ENCODE peak calls at places on chromosomes 13 and 19, in six cellular contexts. One of them, this sample, is unnamed.

GRCh38 chr13:88068975-88069374 is 397.8 kb downstream of the SLITRK5 start:
- DNase-seq in NCI-H1417: no peak
- DNase-seq in stimulated activated CD8-positive, alpha-beta memory T cell treated with anti-CD3 and anti-CD28 coated beads, Interleukin-15, amount 100 ng/mL, for 24 hours: no peak
- DNase-seq in osteocyte: no peak
- DNase-seq in cortex of kidney: no peak
- DNase-seq in NCI-H2227 treated with DMSO at 0.1 percent for 48 hours: no peak
- DNase-seq in this sample: no peak

GRCh38 chr19:10428996-10429381 is 8.7 kb downstream of the PDE4A start:
- DNase-seq in NCI-H1417: no peak
- DNase-seq in stimulated activated CD8-positive, alpha-beta memory T cell treated with anti-CD3 and anti-CD28 coated beads, Interleukin-15, amount 100 ng/mL, for 24 hours: no peak
- DNase-seq in osteocyte: no peak
- DNase-seq in cortex of kidney: no peak
- DNase-seq in NCI-H2227 treated with DMSO at 0.1 percent for 48 hours: no peak
- DNase-seq in this sample: no peak

GRCh38 chr19:48480476-48481190 is 11.5 kb downstream of the CYTH2 start:
- DNase-seq in NCI-H1417: no peak
- DNase-seq in stimulated activated CD8-positive, alpha-beta memory T cell treated with anti-CD3 and anti-CD28 coated beads, Interleukin-15, amount 100 ng/mL, for 24 hours: no peak
- DNase-seq in osteocyte: no peak
- DNase-seq in cortex of kidney: no peak
- DNase-seq in NCI-H2227 treated with DMSO at 0.1 percent for 48 hours: no peak
- DNase-seq in this sample: no peak

GRCh38 chr19:57886046-57886445 is 2.8 kb downstream of the ZNF814 start:
- DNase-seq in NCI-H1417: no peak
- DNase-seq in stimulated activated CD8-positive, alpha-beta memory T cell treated with anti-CD3 and anti-CD28 coated beads, Interleukin-15, amount 100 ng/mL, for 24 hours: no peak
- DNase-seq in osteocyte: no peak
- DNase-seq in cortex of kidney: no peak
- DNase-seq in NCI-H2227 treated with DMSO at 0.1 percent for 48 hours: no peak
- DNase-seq in this sample: no peak

GRCh38 chr13:30998548-30999140 is 66.2 kb downstream of the TEX26 start:
- DNase-seq in NCI-H1417: peak; percentile 46
- DNase-seq in stimulated activated CD8-positive, alpha-beta memory T cell treated with anti-CD3 and anti-CD28 coated beads, Interleukin-15, amount 100 ng/mL, for 24 hours: no peak
- DNase-seq in osteocyte: peak; percentile 83
- DNase-seq in cortex of kidney: no peak
- DNase-seq in NCI-H2227 treated with DMSO at 0.1 percent for 48 hours: peak; percentile 5
- DNase-seq in this sample: no peak

GRCh38 chr13:30355839-30356238 is 48.5 kb upstream of the KATNAL1 start:
- DNase-seq in NCI-H1417: no peak
- DNase-seq in stimulated activated CD8-positive, alpha-beta memory T cell treated with anti-CD3 and anti-CD28 coated beads, Interleukin-15, amount 100 ng/mL, for 24 hours: no peak
- DNase-seq in osteocyte: no peak
- DNase-seq in cortex of kidney: no peak
- DNase-seq in NCI-H2227 treated with DMSO at 0.1 percent for 48 hours: no peak
- DNase-seq in this sample: no peak

GRCh38 chr19:23222998-23223652 is 27.1 kb downstream of the ZNF724 start:
- DNase-seq in NCI-H1417: no peak
- DNase-seq in stimulated activated CD8-positive, alpha-beta memory T cell treated with anti-CD3 and anti-CD28 coated beads, Interleukin-15, amount 100 ng/mL, for 24 hours: no peak
- DNase-seq in osteocyte: no peak
- DNase-seq in cortex of kidney: no peak
- DNase-seq in NCI-H2227 treated with DMSO at 0.1 percent for 48 hours: no peak
- DNase-seq in this sample: no peak

GRCh38 chr13:27038323-27038722 is 133.3 kb downstream of the USP12 start:
- DNase-seq in NCI-H1417: no peak
- DNase-seq in stimulated activated CD8-positive, alpha-beta memory T cell treated with anti-CD3 and anti-CD28 coated beads, Interleukin-15, amount 100 ng/mL, for 24 hours: no peak
- DNase-seq in osteocyte: no peak
- DNase-seq in cortex of kidney: no peak
- DNase-seq in NCI-H2227 treated with DMSO at 0.1 percent for 48 hours: no peak
- DNase-seq in this sample: peak; percentile 27

GRCh38 chr19:14979498-14980255 is at the start of gene SLC1A6:
- DNase-seq in NCI-H1417: no peak
- DNase-seq in stimulated activated CD8-positive, alpha-beta memory T cell treated with anti-CD3 and anti-CD28 coated beads, Interleukin-15, amount 100 ng/mL, for 24 hours: no peak
- DNase-seq in osteocyte: no peak
- DNase-seq in cortex of kidney: no peak
- DNase-seq in NCI-H2227 treated with DMSO at 0.1 percent for 48 hours: no peak
- DNase-seq in this sample: no peak

GRCh38 chr13:99963832-99964339 is 7.7 kb downstream of the ZIC5 start:
- DNase-seq in NCI-H1417: peak; percentile 49
- DNase-seq in stimulated activated CD8-positive, alpha-beta memory T cell treated with anti-CD3 and anti-CD28 coated beads, Interleukin-15, amount 100 ng/mL, for 24 hours: no peak
- DNase-seq in osteocyte: no peak
- DNase-seq in cortex of kidney: no peak
- DNase-seq in NCI-H2227 treated with DMSO at 0.1 percent for 48 hours: no peak
- DNase-seq in this sample: no peak

GRCh38 chr13:98606296-98606695 is 29.4 kb upstream of the STK24 start:
- DNase-seq in NCI-H1417: no peak
- DNase-seq in stimulated activated CD8-positive, alpha-beta memory T cell treated with anti-CD3 and anti-CD28 coated beads, Interleukin-15, amount 100 ng/mL, for 24 hours: no peak
- DNase-seq in osteocyte: peak; percentile 34
- DNase-seq in cortex of kidney: no peak
- DNase-seq in NCI-H2227 treated with DMSO at 0.1 percent for 48 hours: no peak
- DNase-seq in this sample: no peak

GRCh38 chr19:13044160-13044853 is 49.0 kb downstream of the NFIX start:
- DNase-seq in NCI-H1417: peak; percentile 87
- DNase-seq in stimulated activated CD8-positive, alpha-beta memory T cell treated with anti-CD3 and anti-CD28 coated beads, Interleukin-15, amount 100 ng/mL, for 24 hours: no peak
- DNase-seq in osteocyte: no peak
- DNase-seq in cortex of kidney: no peak
- DNase-seq in NCI-H2227 treated with DMSO at 0.1 percent for 48 hours: peak; percentile 68
- DNase-seq in this sample: no peak

GRCh38 chr19:4374451-4375163 is 25.7 kb downstream of the SH3GL1 start:
- DNase-seq in NCI-H1417: no peak
- DNase-seq in stimulated activated CD8-positive, alpha-beta memory T cell treated with anti-CD3 and anti-CD28 coated beads, Interleukin-15, amount 100 ng/mL, for 24 hours: no peak
- DNase-seq in osteocyte: no peak
- DNase-seq in cortex of kidney: no peak
- DNase-seq in NCI-H2227 treated with DMSO at 0.1 percent for 48 hours: no peak
- DNase-seq in this sample: no peak

GRCh38 chr13:113815151-113816058 is 48.5 kb downstream of the GAS6 start:
- DNase-seq in NCI-H1417: no peak
- DNase-seq in stimulated activated CD8-positive, alpha-beta memory T cell treated with anti-CD3 and anti-CD28 coated beads, Interleukin-15, amount 100 ng/mL, for 24 hours: no peak
- DNase-seq in osteocyte: no peak
- DNase-seq in cortex of kidney: no peak
- DNase-seq in NCI-H2227 treated with DMSO at 0.1 percent for 48 hours: no peak
- DNase-seq in this sample: no peak

GRCh38 chr13:94959616-94960015 is 247.3 kb upstream of the SOX21 start:
- DNase-seq in NCI-H1417: no peak
- DNase-seq in stimulated activated CD8-positive, alpha-beta memory T cell treated with anti-CD3 and anti-CD28 coated beads, Interleukin-15, amount 100 ng/mL, for 24 hours: no peak
- DNase-seq in osteocyte: no peak
- DNase-seq in cortex of kidney: no peak
- DNase-seq in NCI-H2227 treated with DMSO at 0.1 percent for 48 hours: no peak
- DNase-seq in this sample: no peak

GRCh38 chr19:48551437-48552302 is at the start of gene SULT2B1:
- DNase-seq in NCI-H1417: peak; percentile 89
- DNase-seq in stimulated activated CD8-positive, alpha-beta memory T cell treated with anti-CD3 and anti-CD28 coated beads, Interleukin-15, amount 100 ng/mL, for 24 hours: no peak
- DNase-seq in osteocyte: no peak
- DNase-seq in cortex of kidney: no peak
- DNase-seq in NCI-H2227 treated with DMSO at 0.1 percent for 48 hours: no peak
- DNase-seq in this sample: no peak

GRCh38 chr13:69324109-69324886 is 783.3 kb upstream of the ATXN8OS start:
- DNase-seq in NCI-H1417: peak; percentile 7
- DNase-seq in stimulated activated CD8-positive, alpha-beta memory T cell treated with anti-CD3 and anti-CD28 coated beads, Interleukin-15, amount 100 ng/mL, for 24 hours: no peak
- DNase-seq in osteocyte: no peak
- DNase-seq in cortex of kidney: no peak
- DNase-seq in NCI-H2227 treated with DMSO at 0.1 percent for 48 hours: peak; percentile 46
- DNase-seq in this sample: no peak

GRCh38 chr19:35986664-35987570 is 8.1 kb upstream of the SDHAF1 start:
- DNase-seq in NCI-H1417: peak; percentile 81
- DNase-seq in stimulated activated CD8-positive, alpha-beta memory T cell treated with anti-CD3 and anti-CD28 coated beads, Interleukin-15, amount 100 ng/mL, for 24 hours: no peak
- DNase-seq in osteocyte: no peak
- DNase-seq in cortex of kidney: no peak
- DNase-seq in NCI-H2227 treated with DMSO at 0.1 percent for 48 hours: peak; percentile 99
- DNase-seq in this sample: no peak

GRCh38 chr19:1580957-1581356 is 11.7 kb downstream of the MBD3 start:
- DNase-seq in NCI-H1417: no peak
- DNase-seq in stimulated activated CD8-positive, alpha-beta memory T cell treated with anti-CD3 and anti-CD28 coated beads, Interleukin-15, amount 100 ng/mL, for 24 hours: no peak
- DNase-seq in osteocyte: no peak
- DNase-seq in cortex of kidney: no peak
- DNase-seq in NCI-H2227 treated with DMSO at 0.1 percent for 48 hours: no peak
- DNase-seq in this sample: no peak

GRCh38 chr13:76934671-76935070 is 13.6 kb upstream of the ACOD1 start:
- DNase-seq in NCI-H1417: no peak
- DNase-seq in stimulated activated CD8-positive, alpha-beta memory T cell treated with anti-CD3 and anti-CD28 coated beads, Interleukin-15, amount 100 ng/mL, for 24 hours: no peak
- DNase-seq in osteocyte: no peak
- DNase-seq in cortex of kidney: no peak
- DNase-seq in NCI-H2227 treated with DMSO at 0.1 percent for 48 hours: no peak
- DNase-seq in this sample: no peak

GRCh38 chr19:8371011-8371804 is 7.3 kb downstream of the ANGPTL4 start:
- DNase-seq in NCI-H1417: no peak
- DNase-seq in stimulated activated CD8-positive, alpha-beta memory T cell treated with anti-CD3 and anti-CD28 coated beads, Interleukin-15, amount 100 ng/mL, for 24 hours: no peak
- DNase-seq in osteocyte: no peak
- DNase-seq in cortex of kidney: no peak
- DNase-seq in NCI-H2227 treated with DMSO at 0.1 percent for 48 hours: no peak
- DNase-seq in this sample: no peak

GRCh38 chr19:55212447-55212846 is 3.1 kb upstream of the PTPRH start:
- DNase-seq in NCI-H1417: no peak
- DNase-seq in stimulated activated CD8-positive, alpha-beta memory T cell treated with anti-CD3 and anti-CD28 coated beads, Interleukin-15, amount 100 ng/mL, for 24 hours: no peak
- DNase-seq in osteocyte: no peak
- DNase-seq in cortex of kidney: no peak
- DNase-seq in NCI-H2227 treated with DMSO at 0.1 percent for 48 hours: no peak
- DNase-seq in this sample: no peak

GRCh38 chr13:73416093-73416492 is 357.3 kb downstream of the KLF5 start:
- DNase-seq in NCI-H1417: no peak
- DNase-seq in stimulated activated CD8-positive, alpha-beta memory T cell treated with anti-CD3 and anti-CD28 coated beads, Interleukin-15, amount 100 ng/mL, for 24 hours: no peak
- DNase-seq in osteocyte: no peak
- DNase-seq in cortex of kidney: no peak
- DNase-seq in NCI-H2227 treated with DMSO at 0.1 percent for 48 hours: no peak
- DNase-seq in this sample: no peak

GRCh38 chr19:57903298-57904174 is 12.9 kb downstream of the ZNF417 start:
- DNase-seq in NCI-H1417: peak; percentile 2
- DNase-seq in stimulated activated CD8-positive, alpha-beta memory T cell treated with anti-CD3 and anti-CD28 coated beads, Interleukin-15, amount 100 ng/mL, for 24 hours: no peak
- DNase-seq in osteocyte: no peak
- DNase-seq in cortex of kidney: no peak
- DNase-seq in NCI-H2227 treated with DMSO at 0.1 percent for 48 hours: no peak
- DNase-seq in this sample: no peak

GRCh38 chr19:57511484-57511883 is 11.7 kb downstream of the ZNF773 start:
- DNase-seq in NCI-H1417: no peak
- DNase-seq in stimulated activated CD8-positive, alpha-beta memory T cell treated with anti-CD3 and anti-CD28 coated beads, Interleukin-15, amount 100 ng/mL, for 24 hours: no peak
- DNase-seq in osteocyte: no peak
- DNase-seq in cortex of kidney: no peak
- DNase-seq in NCI-H2227 treated with DMSO at 0.1 percent for 48 hours: no peak
- DNase-seq in this sample: no peak

GRCh38 chr13:93736909-93737308 is 510.3 kb downstream of the GPC6 start:
- DNase-seq in NCI-H1417: no peak
- DNase-seq in stimulated activated CD8-positive, alpha-beta memory T cell treated with anti-CD3 and anti-CD28 coated beads, Interleukin-15, amount 100 ng/mL, for 24 hours: no peak
- DNase-seq in osteocyte: no peak
- DNase-seq in cortex of kidney: no peak
- DNase-seq in NCI-H2227 treated with DMSO at 0.1 percent for 48 hours: no peak
- DNase-seq in this sample: no peak

GRCh38 chr19:32599736-32600157 is 18.8 kb downstream of the PDCD5 start:
- DNase-seq in NCI-H1417: peak; percentile 9
- DNase-seq in stimulated activated CD8-positive, alpha-beta memory T cell treated with anti-CD3 and anti-CD28 coated beads, Interleukin-15, amount 100 ng/mL, for 24 hours: no peak
- DNase-seq in osteocyte: peak; percentile 80
- DNase-seq in cortex of kidney: no peak
- DNase-seq in NCI-H2227 treated with DMSO at 0.1 percent for 48 hours: peak; percentile 92
- DNase-seq in this sample: peak; percentile 40

GRCh38 chr19:18589380-18590272 is 1.0 kb downstream of the REX1BD start:
- DNase-seq in NCI-H1417: peak; percentile 81
- DNase-seq in stimulated activated CD8-positive, alpha-beta memory T cell treated with anti-CD3 and anti-CD28 coated beads, Interleukin-15, amount 100 ng/mL, for 24 hours: peak; percentile 39
- DNase-seq in osteocyte: no peak
- DNase-seq in cortex of kidney: no peak
- DNase-seq in NCI-H2227 treated with DMSO at 0.1 percent for 48 hours: peak; percentile 72
- DNase-seq in this sample: no peak

GRCh38 chr13:102132896-102133295 is 269.0 kb downstream of the FGF14 start:
- DNase-seq in NCI-H1417: peak; percentile 70
- DNase-seq in stimulated activated CD8-positive, alpha-beta memory T cell treated with anti-CD3 and anti-CD28 coated beads, Interleukin-15, amount 100 ng/mL, for 24 hours: no peak
- DNase-seq in osteocyte: no peak
- DNase-seq in cortex of kidney: no peak
- DNase-seq in NCI-H2227 treated with DMSO at 0.1 percent for 48 hours: peak; percentile 55
- DNase-seq in this sample: no peak

GRCh38 chr13:33927315-33927714 is 109.4 kb downstream of the RFC3 start:
- DNase-seq in NCI-H1417: no peak
- DNase-seq in stimulated activated CD8-positive, alpha-beta memory T cell treated with anti-CD3 and anti-CD28 coated beads, Interleukin-15, amount 100 ng/mL, for 24 hours: no peak
- DNase-seq in osteocyte: no peak
- DNase-seq in cortex of kidney: no peak
- DNase-seq in NCI-H2227 treated with DMSO at 0.1 percent for 48 hours: no peak
- DNase-seq in this sample: no peak

GRCh38 chr13:113861433-113862030 is 2.3 kb downstream of the GAS6 start:
- DNase-seq in NCI-H1417: no peak
- DNase-seq in stimulated activated CD8-positive, alpha-beta memory T cell treated with anti-CD3 and anti-CD28 coated beads, Interleukin-15, amount 100 ng/mL, for 24 hours: no peak
- DNase-seq in osteocyte: peak; percentile 79
- DNase-seq in cortex of kidney: no peak
- DNase-seq in NCI-H2227 treated with DMSO at 0.1 percent for 48 hours: no peak
- DNase-seq in this sample: no peak

GRCh38 chr19:23799321-23799720 is 40.6 kb upstream of the ZNF681 start:
- DNase-seq in NCI-H1417: peak; percentile 8
- DNase-seq in stimulated activated CD8-positive, alpha-beta memory T cell treated with anti-CD3 and anti-CD28 coated beads, Interleukin-15, amount 100 ng/mL, for 24 hours: no peak
- DNase-seq in osteocyte: no peak
- DNase-seq in cortex of kidney: no peak
- DNase-seq in NCI-H2227 treated with DMSO at 0.1 percent for 48 hours: no peak
- DNase-seq in this sample: no peak

GRCh38 chr13:40063743-40064142 is 408.3 kb downstream of the COG6 start:
- DNase-seq in NCI-H1417: no peak
- DNase-seq in stimulated activated CD8-positive, alpha-beta memory T cell treated with anti-CD3 and anti-CD28 coated beads, Interleukin-15, amount 100 ng/mL, for 24 hours: no peak
- DNase-seq in osteocyte: no peak
- DNase-seq in cortex of kidney: no peak
- DNase-seq in NCI-H2227 treated with DMSO at 0.1 percent for 48 hours: no peak
- DNase-seq in this sample: no peak

GRCh38 chr13:113320226-113320875 is 23.3 kb downstream of the LAMP1 start:
- DNase-seq in NCI-H1417: no peak
- DNase-seq in stimulated activated CD8-positive, alpha-beta memory T cell treated with anti-CD3 and anti-CD28 coated beads, Interleukin-15, amount 100 ng/mL, for 24 hours: no peak
- DNase-seq in osteocyte: no peak
- DNase-seq in cortex of kidney: no peak
- DNase-seq in NCI-H2227 treated with DMSO at 0.1 percent for 48 hours: no peak
- DNase-seq in this sample: no peak

GRCh38 chr19:4059931-4060620 is 6.6 kb downstream of the ZBTB7A start:
- DNase-seq in NCI-H1417: no peak
- DNase-seq in stimulated activated CD8-positive, alpha-beta memory T cell treated with anti-CD3 and anti-CD28 coated beads, Interleukin-15, amount 100 ng/mL, for 24 hours: no peak
- DNase-seq in osteocyte: no peak
- DNase-seq in cortex of kidney: no peak
- DNase-seq in NCI-H2227 treated with DMSO at 0.1 percent for 48 hours: no peak
- DNase-seq in this sample: no peak